ENCODE peak calls at places on chromosome 14, in eight cellular contexts. C, R, G, H, W, L, X and V are unnamed samples.

GRCh38 chr14:34610101-34610500 is 19.8 kb downstream of the SNX6 start:
- DNase-seq in H (no peak), R (no peak), X (no peak), W (no peak), C (no peak), G (no peak), L (no peak), V (peak)

GRCh38 chr14:78989246-78989645 is 819.1 kb downstream of the NRXN3 start:
- DNase-seq in G (no peak), X (no peak), R (no peak), L (no peak), W (no peak), H (no peak), C (no peak), V (no peak)

GRCh38 chr14:106277503-106277902 is 751.1 kb downstream of the TMEM121 start:
- DNase-seq in C (no peak), X (no peak), H (no peak), L (no peak), R (peak), W (no peak), G (no peak), V (no peak)

GRCh38 chr14:104654119-104654518 is 35.3 kb upstream of the INF2 start:
- DNase-seq in X (no peak), C (no peak), R (no peak), L (no peak), G (no peak), H (no peak), W (no peak), V (no peak)

GRCh38 chr14:74706101-74706500 is 6.8 kb downstream of the AREL1 start:
- DNase-seq in X (no peak), R (no peak), L (no peak), C (no peak), W (no peak), G (no peak), H (no peak), V (no peak)

GRCh38 chr14:103541494-103541943 is 12.5 kb downstream of the TRMT61A start:
- DNase-seq in G (peak), R (no peak), X (no peak), H (no peak), L (no peak), C (no peak), W (no peak), V (no peak)

GRCh38 chr14:32608880-32609279 is 279.8 kb downstream of the AKAP6 start:
- DNase-seq in R (no peak), G (no peak), L (no peak), H (no peak), W (no peak), C (no peak), X (no peak), V (no peak)

GRCh38 chr14:99562848-99563748 is 40.9 kb downstream of the CCDC85C start:
- DNase-seq in W (no peak), R (peak), L (no peak), C (peak), G (peak), X (peak), H (peak), V (peak)

GRCh38 chr14:53444677-53445312 is 291.7 kb upstream of the DDHD1 start:
- DNase-seq in R (no peak), G (no peak), W (no peak), H (no peak), X (no peak), C (no peak), L (no peak), V (no peak)

GRCh38 chr14:92511472-92512247 is 1.9 kb upstream of the RIN3 start:
- DNase-seq in R (peak), H (no peak), G (no peak), X (peak), C (no peak), L (no peak), W (no peak), V (no peak)

GRCh38 chr14:98622208-98623051 is 649.6 kb downstream of the BCL11B start:
- DNase-seq in C (no peak), L (no peak), X (no peak), R (no peak), H (no peak), G (no peak), W (no peak), V (no peak)

GRCh38 chr14:90159688-90160087 is 96.7 kb upstream of the PSMC1 start:
- DNase-seq in W (no peak), C (no peak), L (no peak), G (no peak), X (no peak), H (no peak), R (no peak), V (no peak)

GRCh38 chr14:101365329-101366158 is 195.8 kb upstream of the DIO3 start:
- DNase-seq in L (no peak), W (no peak), X (no peak), C (no peak), H (peak), R (no peak), G (no peak), V (no peak)

GRCh38 chr14:92513204-92513965 is at the start of gene RIN3:
- DNase-seq in H (peak), C (peak), R (peak), X (peak), G (peak), L (no peak), W (no peak), V (no peak)

GRCh38 chr14:56339855-56340701 is 221.9 kb downstream of the PELI2 start:
- DNase-seq in C (peak), R (peak), H (peak), W (peak), L (peak), X (peak), G (peak), V (peak)

GRCh38 chr14:98877065-98877464 is 394.9 kb downstream of the BCL11B start:
- DNase-seq in X (no peak), W (no peak), H (no peak), R (no peak), G (no peak), C (no peak), L (no peak), V (no peak)

GRCh38 chr14:23137221-23138172 is 18.4 kb upstream of the CEBPE start:
- DNase-seq in H (no peak), X (no peak), R (no peak), C (no peak), L (no peak), G (no peak), W (peak), V (no peak)

GRCh38 chr14:52313903-52314481 is at the start of gene PTGER2:
- DNase-seq in W (peak), H (peak), L (peak), C (peak), G (peak), X (peak), R (peak), V (peak)

GRCh38 chr14:26960049-26960688 is 362.3 kb upstream of the NOVA1 start:
- DNase-seq in C (no peak), X (no peak), H (peak), W (no peak), L (no peak), G (no peak), R (no peak), V (no peak)